ENCODE peak calls at places on chromosomes 16 and 17, in five cellular contexts. I is ovary; N is CD4-positive, alpha-beta memory T cell; X is trophoblast cell; L is CD8-positive, alpha-beta T cell. D is an unnamed sample.

GRCh38 chr17:64084086-64084939 is 45.6 kb downstream of the ERN1 start:
- DNase-seq in I (no peak), N (no peak), X (no peak), L (no peak), D (no peak)

GRCh38 chr17:4420692-4421131 is 13.0 kb upstream of the SPNS3 start:
- DNase-seq in I (no peak), N (peak; percentile 64), X (peak; percentile 83), L (peak; percentile 59), D (peak; percentile 41)

GRCh38 chr17:17874478-17874877 is 37.7 kb upstream of the SREBF1 start:
- DNase-seq in I (no peak), N (no peak), X (peak; percentile 92), L (no peak), D (peak; percentile 75)

GRCh38 chr16:74585846-74586392 is 21.0 kb downstream of the GLG1 start:
- DNase-seq in I (no peak), N (no peak), X (no peak), L (no peak), D (no peak)

GRCh38 chr16:49755291-49755611 is 100.7 kb downstream of the ZNF423 start:
- DNase-seq in I (no peak), N (no peak), X (peak; percentile 61), L (no peak), D (no peak)

GRCh38 chr16:70391881-70392481 is 45.3 kb downstream of the DDX19A start:
- DNase-seq in I (no peak), N (no peak), X (no peak), L (no peak), D (no peak)

GRCh38 chr16:85046957-85047866 is 19.6 kb downstream of the KIAA0513 start:
- DNase-seq in I (no peak), N (no peak), X (no peak), L (no peak), D (no peak)

GRCh38 chr17:55334285-55334684 is 69.5 kb downstream of the HLF start:
- DNase-seq in I (no peak), N (no peak), X (no peak), L (no peak), D (no peak)

GRCh38 chr16:58459344-58460218 is 40.4 kb upstream of the NDRG4 start:
- DNase-seq in I (no peak), N (no peak), X (peak; percentile 51), L (no peak), D (peak; percentile 14)

GRCh38 chr16:85187002-85187401 is 74.7 kb upstream of the CIBAR2 start:
- DNase-seq in I (no peak), N (no peak), X (peak; percentile 63), L (no peak), D (no peak)

GRCh38 chr17:4266550-4266949 is 2.8 kb upstream of the ANKFY1 start:
- DNase-seq in I (no peak), N (no peak), X (no peak), L (no peak), D (no peak)

GRCh38 chr16:67142342-67142741 is 8.5 kb downstream of the B3GNT9 start:
- DNase-seq in I (no peak), N (no peak), X (no peak), L (no peak), D (no peak)

GRCh38 chr16:8655184-8655717 is 19.2 kb upstream of the ABAT start:
- DNase-seq in I (no peak), N (no peak), X (peak; percentile 76), L (no peak), D (peak; percentile 30)

GRCh38 chr17:6494239-6494941 is 50.1 kb downstream of the PIMREG start:
- DNase-seq in I (no peak), N (no peak), X (no peak), L (no peak), D (peak; percentile 32)

GRCh38 chr16:68194263-68194662 is 41.7 kb downstream of the ESRP2 start:
- DNase-seq in I (no peak), N (no peak), X (no peak), L (no peak), D (no peak)

GRCh38 chr17:540632-541031 is 174.0 kb downstream of the VPS53 start:
- DNase-seq in I (no peak), N (no peak), X (no peak), L (no peak), D (no peak)

GRCh38 chr17:80780381-80781187 is 211.1 kb upstream of the CHMP6 start:
- DNase-seq in I (no peak), N (no peak), X (peak; percentile 63), L (peak; percentile 27), D (peak; percentile 70)

GRCh38 chr17:2710075-2710803 is 1.3 kb downstream of the CLUH start:
- DNase-seq in I (no peak), N (no peak), X (no peak), L (no peak), D (no peak)

GRCh38 chr17:48554412-48555090 is 9.6 kb upstream of the HOXB2 start:
- DNase-seq in I (no peak), N (no peak), X (no peak), L (no peak), D (no peak)

GRCh38 chr17:74491645-74492044 is 25.2 kb downstream of the CD300A start:
- DNase-seq in I (no peak), N (no peak), X (no peak), L (peak; percentile 10), D (no peak)

GRCh38 chr16:87202346-87202745 is 114.8 kb downstream of the C16orf95 start:
- DNase-seq in I (no peak), N (no peak), X (no peak), L (no peak), D (no peak)

GRCh38 chr17:48543854-48544355 is 1.0 kb downstream of the HOXB2 start:
- DNase-seq in I (no peak), N (no peak), X (no peak), L (no peak), D (no peak)

DNA sequence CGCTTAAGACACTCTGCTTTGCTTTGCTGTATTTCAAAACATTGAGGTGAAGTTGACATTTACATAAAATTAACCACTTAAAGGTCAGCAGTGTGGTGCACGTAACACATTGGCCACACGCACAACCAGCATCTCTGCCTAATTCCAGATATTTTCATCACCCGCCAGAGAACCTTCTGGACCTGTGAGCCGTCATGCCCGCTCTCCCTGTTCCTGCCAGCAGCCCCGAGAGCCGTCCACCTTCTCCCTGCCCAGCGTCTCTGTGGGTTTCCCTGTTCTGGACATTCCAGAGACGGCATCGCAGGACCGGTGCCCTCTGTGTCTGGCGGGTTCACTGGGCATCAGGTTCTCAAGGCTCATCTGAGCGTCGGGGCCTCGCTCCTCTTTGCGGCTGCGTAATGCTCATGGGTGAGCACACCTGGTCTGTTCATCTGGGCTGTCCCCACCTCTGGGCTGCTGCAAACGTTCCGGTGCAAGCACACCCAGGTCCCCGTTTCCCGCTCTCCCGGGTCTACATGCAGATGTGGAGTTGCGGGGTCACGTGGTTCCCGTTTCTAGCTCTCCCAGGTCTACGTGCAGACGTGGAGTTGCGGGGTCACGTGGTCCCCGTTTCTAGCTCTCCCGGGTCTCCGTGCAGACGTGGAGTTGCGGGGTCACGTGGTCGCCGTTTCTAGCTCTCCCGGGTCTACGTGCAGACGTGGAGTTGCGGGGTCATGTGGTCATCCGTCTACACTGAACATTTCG is 48.1 kb upstream of the GNG13 start:
- DNase-seq in I (no peak), N (no peak), X (no peak), L (no peak), D (no peak)
- H3K9me3 ChIP-seq in I (no peaks in the 10 kb centered on the region), N (no peaks in the 10 kb centered on the region), X (peaks cover 74% of the 10 kb centered on the region), L (no peaks in the 10 kb centered on the region), D (peaks cover 2% of the 10 kb centered on the region)

GRCh38 chr16:53913920-53914319 is 210.0 kb downstream of the FTO start:
- DNase-seq in I (peak; percentile 16), N (no peak), X (no peak), L (no peak), D (no peak)
- H3K4me3 ChIP-seq in I (no peak overlapping the region), N (no peak overlapping the region), X (no peak overlapping the region), L (no peak overlapping the region), D (no peak overlapping the region)

GRCh38 chr17:27153005-27153404 is 140.9 kb upstream of the WSB1 start:
- DNase-seq in I (no peak), N (no peak), X (no peak), L (no peak), D (no peak)
- H3K9me3 ChIP-seq in I (no peaks in the 10 kb centered on the region), N (no peaks in the 10 kb centered on the region), X (peaks cover 51% of the 10 kb centered on the region), L (no peaks in the 10 kb centered on the region), D (no peaks in the 10 kb centered on the region)

DNA sequence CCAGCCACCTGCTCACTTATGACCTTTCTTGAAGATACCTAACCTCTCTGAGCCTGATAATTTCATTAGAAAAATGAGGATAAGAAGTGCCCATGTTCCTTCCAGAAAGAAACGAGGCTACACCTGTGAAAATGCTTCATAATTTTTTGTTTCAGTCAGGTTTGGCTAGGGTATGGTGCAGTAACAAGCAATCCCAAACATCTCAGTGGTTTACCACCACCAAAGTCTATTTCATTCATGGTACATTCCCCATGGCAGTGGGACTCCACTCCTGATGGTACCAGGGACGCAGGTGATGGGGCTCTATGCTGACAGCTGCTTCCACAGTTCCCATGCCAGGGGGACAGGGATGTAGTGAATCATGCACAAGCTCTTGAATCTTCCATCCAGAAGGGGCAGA is 147.6 kb upstream of the CES5A start:
- DNase-seq in I (no peak), N (no peak), X (no peak), L (no peak), D (no peak)
- H3K4me3 ChIP-seq in I (no peak overlapping the region), N (no peak overlapping the region), X (no peak overlapping the region), L (no peak overlapping the region), D (no peak overlapping the region)

GRCh38 chr17:52648995-52649394 is 490.5 kb upstream of the CA10 start:
- DNase-seq in I (no peak), N (no peak), X (no peak), L (no peak), D (no peak)

GRCh38 chr17:52653014-52653413 is 494.5 kb upstream of the CA10 start:
- DNase-seq in I (no peak), N (no peak), X (no peak), L (no peak), D (no peak)

GRCh38 chr17:52647411-52647810 is 488.9 kb upstream of the CA10 start:
- DNase-seq in I (no peak), N (no peak), X (no peak), L (no peak), D (no peak)
- H3K9me3 ChIP-seq in I (no peaks in the 10 kb centered on the region), N (no peaks in the 10 kb centered on the region), X (no peaks in the 10 kb centered on the region), L (no peaks in the 10 kb centered on the region), D (no peaks in the 10 kb centered on the region)

GRCh38 chr17:60142872-60143499 is 6.8 kb upstream of the CA4 start:
- DNase-seq in I (peak; percentile 49), N (peak; percentile 66), X (peak; percentile 92), L (peak; percentile 78), D (peak; percentile 87)
- H3K4me3 ChIP-seq in I (no peak overlapping the region), N (no peak overlapping the region), X (no peak overlapping the region), L (no peak overlapping the region), D (peak overlapping the region; percentile 53)

GRCh38 chr16:35574454-35575431 is 2115.3 kb downstream of the TP53TG3F start:
- DNase-seq in I (no peak), N (no peak), X (no peak), L (no peak), D (no peak)
- H3K9me3 ChIP-seq in I (no peaks in the 10 kb centered on the region), N (peaks cover 3% of the 10 kb centered on the region), X (peaks cover 66% of the 10 kb centered on the region), L (no peaks in the 10 kb centered on the region), D (no peaks in the 10 kb centered on the region)

D was measured in SJCRH30.